ENCODE peak calls at places on chromosomes 16 and 17, in five cellular contexts. One of them, this sample, is unnamed.

GRCh38 chr17:61294777-61295176 is 104.9 kb upstream of the TBX2 start:
- DNase-seq in sigmoid colon: no peak
- DNase-seq in ovary: no peak
- DNase-seq in A549: peak
- DNase-seq in suprapubic skin: no peak
- DNase-seq in this sample: no peak

GRCh38 chr16:73083271-73083670 is 35.3 kb upstream of the ZFHX3 start:
- DNase-seq in sigmoid colon: no peak
- DNase-seq in ovary: no peak
- DNase-seq in A549: no peak
- DNase-seq in suprapubic skin: no peak
- DNase-seq in this sample: no peak

GRCh38 chr17:78450696-78451344 is 72.4 kb downstream of the PGS1 start:
- DNase-seq in sigmoid colon: no peak
- DNase-seq in ovary: no peak
- DNase-seq in A549: no peak
- DNase-seq in suprapubic skin: no peak
- DNase-seq in this sample: no peak

GRCh38 chr17:59366040-59366757 is 34.7 kb downstream of the YPEL2 start:
- DNase-seq in sigmoid colon: no peak
- DNase-seq in ovary: no peak
- DNase-seq in A549: no peak
- DNase-seq in suprapubic skin: no peak
- DNase-seq in this sample: no peak

GRCh38 chr16:50858877-50859627 is 117.2 kb downstream of the CYLD start:
- DNase-seq in sigmoid colon: no peak
- DNase-seq in ovary: no peak
- DNase-seq in A549: no peak
- DNase-seq in suprapubic skin: no peak
- DNase-seq in this sample: no peak

GRCh38 chr16:7628981-7629380 is 296.3 kb downstream of the RBFOX1 start:
- DNase-seq in sigmoid colon: no peak
- DNase-seq in ovary: no peak
- DNase-seq in A549: no peak
- DNase-seq in suprapubic skin: no peak
- DNase-seq in this sample: no peak

GRCh38 chr16:51302042-51302441 is 151.0 kb upstream of the SALL1 start:
- DNase-seq in sigmoid colon: no peak
- DNase-seq in ovary: no peak
- DNase-seq in A549: no peak
- DNase-seq in suprapubic skin: no peak
- DNase-seq in this sample: no peak

GRCh38 chr17:79007504-79008381 is 1.8 kb downstream of the CANT1 start:
- DNase-seq in sigmoid colon: peak
- DNase-seq in ovary: no peak
- DNase-seq in A549: no peak
- DNase-seq in suprapubic skin: peak
- DNase-seq in this sample: no peak

GRCh38 chr16:57645691-57646387 is 17.4 kb downstream of the ADGRG1 start:
- DNase-seq in sigmoid colon: peak
- DNase-seq in ovary: no peak
- DNase-seq in A549: no peak
- DNase-seq in suprapubic skin: no peak
- DNase-seq in this sample: no peak

GRCh38 chr17:30905742-30906100 is 317 bp downstream of the TEFM start:
- DNase-seq in sigmoid colon: no peak
- DNase-seq in ovary: no peak
- DNase-seq in A549: peak
- DNase-seq in suprapubic skin: no peak
- DNase-seq in this sample: peak

GRCh38 chr16:23182675-23183485 is at the start of gene SCNN1G:
- DNase-seq in sigmoid colon: no peak
- DNase-seq in ovary: no peak
- DNase-seq in A549: peak
- DNase-seq in suprapubic skin: peak
- DNase-seq in this sample: no peak

GRCh38 chr17:76594676-76595075 is 9.0 kb upstream of the ST6GALNAC2 start:
- DNase-seq in sigmoid colon: no peak
- DNase-seq in ovary: no peak
- DNase-seq in A549: no peak
- DNase-seq in suprapubic skin: no peak
- DNase-seq in this sample: no peak

GRCh38 chr17:57597531-57598453 is 147.3 kb downstream of the CCDC182 start:
- DNase-seq in sigmoid colon: no peak
- DNase-seq in ovary: peak
- DNase-seq in A549: peak
- DNase-seq in suprapubic skin: no peak
- DNase-seq in this sample: peak

GRCh38 chr17:45311762-45312476 is 4.9 kb downstream of the MAP3K14 start:
- DNase-seq in sigmoid colon: peak
- DNase-seq in ovary: no peak
- DNase-seq in A549: peak
- DNase-seq in suprapubic skin: no peak
- DNase-seq in this sample: no peak

GRCh38 chr17:50847566-50847965 is 12.2 kb downstream of the WFIKKN2 start:
- DNase-seq in sigmoid colon: no peak
- DNase-seq in ovary: no peak
- DNase-seq in A549: no peak
- DNase-seq in suprapubic skin: peak
- DNase-seq in this sample: no peak

GRCh38 chr16:88925540-88925887 is 51.5 kb downstream of the CBFA2T3 start:
- DNase-seq in sigmoid colon: no peak
- DNase-seq in ovary: no peak
- DNase-seq in A549: no peak
- DNase-seq in suprapubic skin: no peak
- DNase-seq in this sample: no peak

GRCh38 chr17:39688475-39688835 is 598 bp upstream of the PGAP3 start:
- DNase-seq in sigmoid colon: no peak
- DNase-seq in ovary: no peak
- DNase-seq in A549: no peak
- DNase-seq in suprapubic skin: no peak
- DNase-seq in this sample: no peak

GRCh38 chr17:75315541-75316243 is 26.5 kb upstream of the SLC25A19 start:
- DNase-seq in sigmoid colon: no peak
- DNase-seq in ovary: no peak
- DNase-seq in A549: no peak
- DNase-seq in suprapubic skin: no peak
- DNase-seq in this sample: no peak

GRCh38 chr17:74389937-74390679 is 22.8 kb downstream of the GPR142 start:
- DNase-seq in sigmoid colon: no peak
- DNase-seq in ovary: no peak
- DNase-seq in A549: no peak
- DNase-seq in suprapubic skin: no peak
- DNase-seq in this sample: no peak

GRCh38 chr16:4580245-4580644 is 24.1 kb downstream of the C16orf96 start:
- DNase-seq in sigmoid colon: no peak
- DNase-seq in ovary: no peak
- DNase-seq in A549: no peak
- DNase-seq in suprapubic skin: no peak
- DNase-seq in this sample: peak

GRCh38 chr16:53094013-53094630 is 39.3 kb downstream of the CHD9 start:
- DNase-seq in sigmoid colon: peak
- DNase-seq in ovary: no peak
- DNase-seq in A549: peak
- DNase-seq in suprapubic skin: peak
- DNase-seq in this sample: peak

GRCh38 chr17:76527430-76528111 is 9.9 kb downstream of the CYGB start:
- DNase-seq in sigmoid colon: peak
- DNase-seq in ovary: peak
- DNase-seq in A549: no peak
- DNase-seq in suprapubic skin: no peak
- DNase-seq in this sample: no peak

GRCh38 chr17:79625706-79626105 is 14.9 kb upstream of the RBFOX3 start:
- DNase-seq in sigmoid colon: peak
- DNase-seq in ovary: no peak
- DNase-seq in A549: no peak
- DNase-seq in suprapubic skin: no peak
- DNase-seq in this sample: no peak

GRCh38 chr17:30558313-30559195 is 81.3 kb downstream of the GOSR1 start:
- DNase-seq in sigmoid colon: no peak
- DNase-seq in ovary: no peak
- DNase-seq in A549: no peak
- DNase-seq in suprapubic skin: no peak
- DNase-seq in this sample: no peak

GRCh38 chr17:50261051-50261915 is 13.0 kb upstream of the TMEM92 start:
- DNase-seq in sigmoid colon: no peak
- DNase-seq in ovary: no peak
- DNase-seq in A549: no peak
- DNase-seq in suprapubic skin: peak
- DNase-seq in this sample: no peak

GRCh38 chr16:3187798-3188674 is at the start of gene OR1F1:
- DNase-seq in sigmoid colon: no peak
- DNase-seq in ovary: no peak
- DNase-seq in A549: peak
- DNase-seq in suprapubic skin: no peak
- DNase-seq in this sample: peak

GRCh38 chr16:53080345-53081031 is 25.7 kb downstream of the CHD9 start:
- DNase-seq in sigmoid colon: peak
- DNase-seq in ovary: peak
- DNase-seq in A549: peak
- DNase-seq in suprapubic skin: peak
- DNase-seq in this sample: no peak

GRCh38 chr16:69049146-69049545 is 56.3 kb upstream of the HAS3 start:
- DNase-seq in sigmoid colon: no peak
- DNase-seq in ovary: no peak
- DNase-seq in A549: peak
- DNase-seq in suprapubic skin: no peak
- DNase-seq in this sample: no peak

GRCh38 chr17:82848022-82848592 is 8.3 kb upstream of the ZNF750 start:
- DNase-seq in sigmoid colon: peak
- DNase-seq in ovary: peak
- DNase-seq in A549: no peak
- DNase-seq in suprapubic skin: no peak
- DNase-seq in this sample: no peak

GRCh38 chr16:84085774-84086173 is 31.0 kb downstream of the MBTPS1 start:
- DNase-seq in sigmoid colon: no peak
- DNase-seq in ovary: no peak
- DNase-seq in A549: no peak
- DNase-seq in suprapubic skin: no peak
- DNase-seq in this sample: no peak
- TF ChIP-seq EP300 in sigmoid colon: no peak
- TF ChIP-seq EP300 in ovary: no peak
- TF ChIP-seq EP300 in A549: no peak
- TF ChIP-seq EP300 in suprapubic skin: no peak
- TF ChIP-seq EP300 in this sample: no peak

GRCh38 chr16:84247341-84247740 is 7.5 kb upstream of the KCNG4 start:
- DNase-seq in sigmoid colon: no peak
- DNase-seq in ovary: no peak
- DNase-seq in A549: no peak
- DNase-seq in suprapubic skin: no peak
- DNase-seq in this sample: no peak

GRCh38 chr16:84246679-84247077 is 6.9 kb upstream of the KCNG4 start:
- DNase-seq in sigmoid colon: no peak
- DNase-seq in ovary: no peak
- DNase-seq in A549: no peak
- DNase-seq in suprapubic skin: no peak
- DNase-seq in this sample: peak

GRCh38 chr16:84244728-84245127 is 4.9 kb upstream of the KCNG4 start:
- DNase-seq in sigmoid colon: no peak
- DNase-seq in ovary: no peak
- DNase-seq in A549: no peak
- DNase-seq in suprapubic skin: no peak
- DNase-seq in this sample: no peak

GRCh38 chr16:84247844-84248243 is 8.0 kb upstream of the KCNG4 start:
- DNase-seq in sigmoid colon: no peak
- DNase-seq in ovary: no peak
- DNase-seq in A549: no peak
- DNase-seq in suprapubic skin: no peak
- DNase-seq in this sample: no peak

DNA sequence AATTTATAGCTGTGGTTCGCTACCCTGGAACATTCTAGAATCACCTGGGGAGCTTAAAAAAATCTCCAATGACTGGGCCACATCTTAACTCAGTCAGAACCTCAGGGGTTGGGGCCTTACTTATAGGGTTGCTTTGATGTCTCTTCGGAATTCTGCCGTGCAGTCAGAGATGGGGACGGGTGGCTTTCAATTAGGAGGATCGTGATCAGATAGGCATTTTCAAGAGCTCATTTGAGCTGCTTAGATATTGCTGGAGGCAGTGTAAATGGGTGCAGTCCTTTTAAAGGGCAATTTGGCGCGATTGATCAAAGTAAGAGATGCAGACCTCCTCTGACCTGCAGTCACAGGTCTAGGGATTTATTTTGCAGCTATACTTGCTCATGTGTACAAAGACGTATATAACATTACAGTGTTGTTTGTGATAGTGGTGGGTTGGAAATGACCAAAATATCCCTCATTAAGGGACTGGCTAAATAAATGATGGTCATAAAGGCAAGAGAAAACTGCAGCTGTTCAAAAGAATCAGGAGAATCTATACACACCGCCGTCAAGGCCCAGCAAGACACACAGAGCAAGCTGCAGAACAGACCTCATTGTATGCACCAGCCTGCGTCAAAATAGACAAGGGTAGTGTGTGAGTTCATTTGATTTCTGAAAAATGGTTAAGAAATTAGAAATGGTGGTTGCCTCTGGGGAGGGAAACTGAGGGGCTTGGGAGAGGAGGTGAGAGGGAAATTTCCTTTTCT is 6.3 kb upstream of the KCNG4 start:
- DNase-seq in sigmoid colon: no peak
- DNase-seq in ovary: no peak
- DNase-seq in A549: no peak
- DNase-seq in suprapubic skin: no peak
- DNase-seq in this sample: no peak
- TF ChIP-seq EP300 in sigmoid colon: no peak
- TF ChIP-seq EP300 in ovary: no peak
- TF ChIP-seq EP300 in A549: no peak
- TF ChIP-seq EP300 in suprapubic skin: no peak
- TF ChIP-seq EP300 in this sample: no peak

GRCh38 chr16:84095466-84095865 is 21.3 kb downstream of the MBTPS1 start:
- DNase-seq in sigmoid colon: no peak
- DNase-seq in ovary: no peak
- DNase-seq in A549: no peak
- DNase-seq in suprapubic skin: no peak
- DNase-seq in this sample: no peak

GRCh38 chr16:84093120-84093878 is 23.4 kb downstream of the MBTPS1 start:
- DNase-seq in sigmoid colon: no peak
- DNase-seq in ovary: no peak
- DNase-seq in A549: no peak
- DNase-seq in suprapubic skin: no peak
- DNase-seq in this sample: no peak

GRCh38 chr16:84093879-84094270 is 22.9 kb downstream of the MBTPS1 start:
- DNase-seq in sigmoid colon: no peak
- DNase-seq in ovary: no peak
- DNase-seq in A549: no peak
- DNase-seq in suprapubic skin: no peak
- DNase-seq in this sample: no peak

GRCh38 chr16:84098939-84099338 is 17.8 kb downstream of the MBTPS1 start:
- DNase-seq in sigmoid colon: no peak
- DNase-seq in ovary: no peak
- DNase-seq in A549: no peak
- DNase-seq in suprapubic skin: no peak
- DNase-seq in this sample: no peak

GRCh38 chr16:84096447-84097005 is 20.2 kb downstream of the MBTPS1 start:
- DNase-seq in sigmoid colon: no peak
- DNase-seq in ovary: no peak
- DNase-seq in A549: no peak
- DNase-seq in suprapubic skin: no peak
- DNase-seq in this sample: no peak
- TF ChIP-seq EP300 in sigmoid colon: no peak
- TF ChIP-seq EP300 in ovary: no peak
- TF ChIP-seq EP300 in A549: no peak
- TF ChIP-seq EP300 in suprapubic skin: no peak
- TF ChIP-seq EP300 in this sample: no peak

GRCh38 chr16:10297341-10298006 is 88.4 kb upstream of the ATF7IP2 start:
- DNase-seq in sigmoid colon: no peak
- DNase-seq in ovary: no peak
- DNase-seq in A549: no peak
- DNase-seq in suprapubic skin: no peak
- DNase-seq in this sample: no peak
- TF ChIP-seq EP300 in sigmoid colon: no peak
- TF ChIP-seq EP300 in ovary: no peak
- TF ChIP-seq EP300 in A549: no peak
- TF ChIP-seq EP300 in suprapubic skin: no peak
- TF ChIP-seq EP300 in this sample: no peak

This sample was measured in K562.